ENCODE peak calls at places on chromosomes 7 and 10, in four cellular contexts. I is mammary epithelial cell, P is IMR-90, S is fibroblast of lung. Q is an unnamed sample.

GRCh38 chr10:44477021-44477420 is 92.1 kb upstream of the CXCL12 start:
- DNase-seq in I (no peak), P (peak; percentile 65), S (peak; percentile 8), Q (peak; percentile 86)

GRCh38 chr10:131514454-131514853 is 202.9 kb upstream of the TCERG1L start:
- DNase-seq in P (no peak), S (no peak), I (no peak), Q (no peak)

GRCh38 chr10:126101744-126102143 is 205.4 kb downstream of the FANK1 start:
- DNase-seq in P (no peak), S (no peak), I (no peak), Q (no peak)

GRCh38 chr7:70539196-70539595 is 592.7 kb upstream of the GALNT17 start:
- DNase-seq in S (no peak), I (no peak), P (no peak), Q (no peak)

GRCh38 chr7:132251327-132251659 is 325.0 kb downstream of the PLXNA4 start:
- DNase-seq in I (peak; percentile 45), S (no peak), P (no peak), Q (no peak)

GRCh38 chr10:16186564-16186963 is 250.2 kb upstream of the PTER start:
- DNase-seq in P (no peak), S (no peak), I (no peak), Q (no peak)

GRCh38 chr7:136405931-136406777 is 429.0 kb upstream of the MTPN start:
- DNase-seq in S (peak; percentile 68), I (peak; percentile 35), P (peak; percentile 53), Q (peak; percentile 74)

GRCh38 chr7:158869876-158870275 is 13.5 kb downstream of the DYNC2I1 start:
- DNase-seq in I (no peak), S (no peak), P (no peak), Q (no peak)

GRCh38 chr7:80883188-80884025 is 35.4 kb downstream of the SEMA3C start:
- DNase-seq in S (peak; percentile 98), I (peak; percentile 100), P (peak; percentile 98), Q (peak; percentile 75)

GRCh38 chr7:154505362-154505761 is 453.2 kb downstream of the DPP6 start:
- DNase-seq in I (no peak), P (no peak), S (no peak), Q (no peak)

GRCh38 chr10:88006261-88006660 is 142.8 kb downstream of the PTEN start:
- DNase-seq in S (no peak), I (no peak), P (no peak), Q (no peak)

GRCh38 chr7:38147005-38147404 is 31.0 kb upstream of the STARD3NL start:
- DNase-seq in P (no peak), I (peak; percentile 15), S (no peak), Q (peak; percentile 13)

GRCh38 chr10:29473411-29474100 is 161.2 kb downstream of the SVIL start:
- DNase-seq in P (peak; percentile 14), I (no peak), S (no peak), Q (no peak)

GRCh38 chr7:14973712-14974428 is 71.3 kb upstream of the DGKB start:
- DNase-seq in P (no peak), S (peak; percentile 2), I (no peak), Q (no peak)

DNA sequence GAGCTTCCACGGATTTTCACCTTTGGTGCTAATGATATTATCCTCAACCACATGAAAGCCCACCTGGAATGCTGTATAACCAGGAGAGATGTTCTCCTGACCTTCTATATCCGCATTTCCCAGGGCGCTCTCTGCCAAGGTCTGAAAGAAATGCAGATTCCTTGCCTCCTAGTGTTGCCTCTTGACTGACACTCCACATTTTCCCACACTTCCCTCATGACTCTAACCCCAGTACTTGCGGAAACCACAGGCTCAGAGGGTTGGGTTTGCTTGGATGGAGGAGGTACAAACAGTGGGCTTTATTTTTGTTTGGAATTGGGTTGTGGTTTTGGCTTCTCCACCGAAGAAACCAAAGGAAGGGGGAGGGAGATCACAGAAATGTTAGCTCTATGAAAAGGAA is 222.9 kb upstream of the CELF2 start:
- DNase-seq in P (peak; percentile 83), I (peak; percentile 94), S (peak; percentile 89), Q (peak; percentile 65)
- H3K4me2 ChIP-seq in P (no peak overlapping the region), I (peak overlapping the region; percentile 83), S (peak overlapping the region; percentile 41), Q (peak overlapping the region; percentile 29)

DNA sequence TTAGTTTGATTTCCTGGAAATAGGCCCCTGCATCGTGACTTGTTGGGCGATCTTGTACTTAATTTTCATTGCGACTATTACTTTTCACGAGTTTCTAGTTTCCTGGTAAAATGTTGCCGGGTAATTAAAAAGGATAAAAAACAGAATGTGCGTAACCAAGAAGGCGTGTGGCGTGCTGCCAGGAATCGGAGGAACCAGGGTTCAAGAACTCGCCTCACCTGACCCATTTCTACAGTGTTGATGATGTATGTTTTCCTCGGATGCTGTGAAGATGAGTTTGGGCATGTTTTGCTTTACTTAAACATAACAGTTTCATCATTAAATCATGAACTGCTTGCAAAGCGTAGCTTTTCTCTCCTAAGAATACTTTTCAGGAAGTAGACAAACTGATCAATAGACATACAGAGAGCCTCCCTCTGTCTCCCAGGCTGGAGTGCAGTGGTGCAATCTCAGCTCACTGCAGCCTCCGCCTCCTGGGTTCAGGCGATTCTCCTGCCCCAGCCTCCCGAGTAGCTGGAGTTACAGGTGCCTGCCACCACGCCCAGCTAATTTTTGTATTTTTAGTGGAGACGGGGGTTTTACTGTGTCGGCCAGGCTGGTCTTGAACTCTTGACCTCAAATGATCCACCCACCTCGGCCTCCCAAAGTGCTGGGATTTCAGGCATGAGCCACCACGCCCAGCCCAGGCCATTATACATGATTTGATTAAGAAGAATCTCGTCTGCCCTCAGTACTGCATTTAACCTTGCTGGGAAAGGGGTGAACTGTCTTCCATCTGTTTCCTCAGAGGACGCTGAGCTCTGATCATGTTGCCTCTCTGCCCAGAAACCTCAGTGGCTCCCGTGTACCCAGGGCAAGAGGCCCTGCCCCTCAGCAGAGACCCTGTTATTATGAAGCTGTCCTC is 9.1 kb downstream of the FOXK1 start:
- DNase-seq in S (no peak), P (no peak), I (no peak), Q (peak; percentile 43)
- H3K4me2 ChIP-seq in S (no peak overlapping the region), P (no peak overlapping the region), I (no peak overlapping the region), Q (no peak overlapping the region)

GRCh38 chr7:128873234-128873633 is 10.6 kb downstream of the ATP6V1F start:
- DNase-seq in S (no peak), I (no peak), P (no peak), Q (no peak)
- H3K4me2 ChIP-seq in S (no peak overlapping the region), I (no peak overlapping the region), P (no peak overlapping the region), Q (no peak overlapping the region)

GRCh38 chr7:28207486-28208158 is 27.0 kb upstream of the JAZF1 start:
- DNase-seq in S (no peak), P (no peak), I (peak; percentile 74), Q (no peak)
- H3K4me2 ChIP-seq in S (no peak overlapping the region), P (no peak overlapping the region), I (peak overlapping the region; percentile 18), Q (no peak overlapping the region)

GRCh38 chr10:75143353-75143752 is 31.9 kb downstream of the SAMD8 start:
- DNase-seq in S (peak; percentile 27), P (peak; percentile 32), I (peak; percentile 46), Q (no peak)

GRCh38 chr10:75136346-75136745 is 24.9 kb downstream of the SAMD8 start:
- DNase-seq in I (no peak), P (no peak), S (no peak), Q (no peak)

GRCh38 chr10:75140246-75140645 is 28.8 kb downstream of the SAMD8 start:
- DNase-seq in P (no peak), S (no peak), I (no peak), Q (no peak)

DNA sequence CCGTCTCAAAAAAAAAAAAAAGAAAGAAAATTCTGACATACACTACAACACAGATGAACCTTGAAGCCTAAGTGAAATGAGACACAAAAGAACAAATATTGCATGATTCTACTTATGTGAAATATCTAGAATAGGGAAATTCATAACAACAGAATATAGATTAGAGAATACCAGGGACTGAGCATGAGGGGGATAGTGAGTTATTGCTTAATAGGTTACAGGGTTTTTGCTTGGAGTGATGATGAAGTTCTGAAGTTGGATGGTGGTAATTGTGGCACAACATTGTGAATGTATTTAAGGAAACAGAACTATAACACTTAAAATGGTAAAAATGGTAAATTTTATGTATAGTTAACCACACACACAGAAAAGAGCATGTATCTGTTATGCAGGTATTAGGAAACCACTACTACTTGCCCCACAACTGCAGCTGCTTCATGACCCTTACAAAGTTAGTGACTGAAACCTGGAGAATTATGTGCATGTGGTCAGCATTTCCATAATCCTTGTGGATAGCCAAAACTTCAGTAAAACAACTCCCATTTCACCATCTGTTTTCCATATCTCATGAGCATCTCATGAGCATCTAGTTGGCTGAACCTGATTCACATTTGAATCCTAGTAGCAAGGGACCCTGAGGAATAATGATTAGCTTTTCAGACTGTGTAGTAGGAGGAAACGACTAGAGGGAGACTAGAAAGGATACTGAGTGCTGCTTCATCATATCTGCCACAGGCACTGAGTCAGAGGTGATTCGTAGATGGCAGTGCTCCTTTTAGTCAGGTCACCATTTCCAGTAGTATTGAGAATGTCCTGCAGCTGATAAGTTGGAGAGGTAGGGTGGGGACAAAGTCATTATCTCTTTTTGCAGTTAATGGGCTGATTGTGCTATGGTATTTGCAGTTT is 26.3 kb downstream of the SAMD8 start:
- DNase-seq in P (peak; percentile 72), I (peak; percentile 63), S (peak; percentile 69), Q (peak; percentile 88)
- H3K4me2 ChIP-seq in P (no peak overlapping the region), I (peak overlapping the region; percentile 18), S (peak overlapping the region; percentile 56), Q (peak overlapping the region; percentile 16)

DNA sequence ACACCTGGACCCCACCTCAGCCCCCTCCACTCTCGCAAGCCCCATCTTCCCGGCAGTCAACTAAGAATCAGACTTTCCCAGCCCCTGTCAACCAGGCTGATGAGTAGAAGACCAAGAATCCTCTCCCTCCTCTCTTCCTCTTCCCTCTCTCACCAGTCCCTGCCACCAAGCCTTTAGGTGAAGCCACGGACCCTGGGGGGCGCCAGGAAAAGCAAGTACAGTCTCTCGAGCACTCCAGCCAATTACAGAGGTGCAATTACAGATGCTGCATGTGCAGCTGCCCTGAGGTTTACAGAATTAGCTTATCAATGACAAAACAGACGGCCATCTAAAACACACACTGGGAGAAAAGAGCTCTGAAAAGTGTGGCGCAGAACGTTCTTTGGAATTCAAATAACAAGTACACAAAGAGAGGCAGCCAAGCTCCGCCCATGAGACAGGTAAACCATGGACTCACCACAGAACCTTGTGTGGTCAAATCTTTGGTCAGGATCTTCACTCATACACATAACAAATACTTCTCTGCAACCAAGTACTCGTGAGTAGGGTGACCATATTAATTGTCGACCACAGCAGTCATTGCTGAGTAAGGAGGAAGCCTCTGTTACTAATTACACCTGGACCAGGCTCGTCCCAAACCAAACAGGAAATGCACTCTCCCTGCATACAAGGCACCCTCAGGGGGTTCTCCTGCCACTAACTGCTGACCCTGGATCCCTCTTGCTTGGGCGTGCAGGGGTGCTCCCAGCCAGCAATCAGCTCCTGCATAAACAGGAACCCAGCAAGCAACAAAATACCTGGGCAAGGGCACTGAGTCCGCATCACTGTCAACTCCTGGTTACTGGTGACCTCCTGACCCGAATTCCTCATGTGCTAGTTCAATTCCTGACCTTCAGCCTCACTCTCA is 189.2 kb downstream of the FAM107B start:
- DNase-seq in I (peak; percentile 45), P (no peak), S (no peak), Q (no peak)
- H3K4me2 ChIP-seq in I (no peak overlapping the region), P (no peak overlapping the region), S (no peak overlapping the region), Q (no peak overlapping the region)

GRCh38 chr10:114646426-114646825 is 11.6 kb downstream of the ABLIM1 start:
- DNase-seq in I (no peak), S (no peak), P (no peak), Q (no peak)

GRCh38 chr10:114649217-114649906 is 8.7 kb downstream of the ABLIM1 start:
- DNase-seq in P (no peak), S (no peak), I (no peak), Q (no peak)

GRCh38 chr10:114647545-114648138 is 10.4 kb downstream of the ABLIM1 start:
- DNase-seq in P (peak; percentile 41), S (no peak), I (no peak), Q (no peak)

GRCh38 chr10:114650266-114650665 is 7.8 kb downstream of the ABLIM1 start:
- DNase-seq in S (no peak), I (no peak), P (no peak), Q (no peak)

GRCh38 chr10:114648368-114648767 is 9.7 kb downstream of the ABLIM1 start:
- DNase-seq in I (peak; percentile 90), P (peak; percentile 94), S (peak; percentile 62), Q (no peak)
- H3K4me2 ChIP-seq in I (peak overlapping the region; percentile 56), P (peak overlapping the region; percentile 85), S (peak overlapping the region; percentile 2), Q (peak overlapping the region; percentile 46)

GRCh38 chr10:119308089-119308488 is 100.7 kb downstream of the GRK5 start:
- DNase-seq in I (no peak), S (no peak), P (no peak), Q (peak; percentile 56)
- H3K4me2 ChIP-seq in I (no peak overlapping the region), S (no peak overlapping the region), P (no peak overlapping the region), Q (no peak overlapping the region)